ENCODE peak calls at places on chromosomes 2 and 18, in six cellular contexts. One of them, this sample, is unnamed.

GRCh38 chr18:48621240-48621639 is 82.4 kb downstream of the CTIF start:
- DNase-seq in myocyte: no peak
- DNase-seq in NCI-H2029: no peak
- DNase-seq in HT1080: peak; percentile 93
- DNase-seq in hepatocyte: peak; percentile 38
- DNase-seq in NCI-H446 treated with DMSO at 0.1 percent for 48 hours: no peak
- DNase-seq in this sample: peak; percentile 11

GRCh38 chr2:190781604-190782198 is 98.9 kb upstream of the GLS start:
- DNase-seq in hepatocyte: peak; percentile 78
- DNase-seq in myocyte: peak; percentile 66
- DNase-seq in NCI-H2029: peak; percentile 18
- DNase-seq in HT1080: peak; percentile 43
- DNase-seq in NCI-H446 treated with DMSO at 0.1 percent for 48 hours: peak; percentile 18
- DNase-seq in this sample: peak; percentile 72

GRCh38 chr2:186255823-186256222 is 230.2 kb upstream of the ZC3H15 start:
- DNase-seq in HT1080: no peak
- DNase-seq in myocyte: no peak
- DNase-seq in NCI-H446 treated with DMSO at 0.1 percent for 48 hours: no peak
- DNase-seq in NCI-H2029: no peak
- DNase-seq in hepatocyte: no peak
- DNase-seq in this sample: no peak

GRCh38 chr2:240196716-240197438 is 56.4 kb upstream of the OTOS start:
- DNase-seq in NCI-H2029: no peak
- DNase-seq in NCI-H446 treated with DMSO at 0.1 percent for 48 hours: no peak
- DNase-seq in hepatocyte: no peak
- DNase-seq in myocyte: peak; percentile 86
- DNase-seq in HT1080: no peak
- DNase-seq in this sample: no peak

GRCh38 chr2:4670331-4670730 is 967.0 kb downstream of the DCDC2C start:
- DNase-seq in HT1080: no peak
- DNase-seq in hepatocyte: no peak
- DNase-seq in NCI-H446 treated with DMSO at 0.1 percent for 48 hours: no peak
- DNase-seq in NCI-H2029: no peak
- DNase-seq in myocyte: no peak
- DNase-seq in this sample: no peak

GRCh38 chr2:26980971-26981370 is 10.5 kb downstream of the MAPRE3 start:
- DNase-seq in HT1080: no peak
- DNase-seq in hepatocyte: no peak
- DNase-seq in myocyte: no peak
- DNase-seq in NCI-H446 treated with DMSO at 0.1 percent for 48 hours: no peak
- DNase-seq in NCI-H2029: no peak
- DNase-seq in this sample: no peak

GRCh38 chr2:74020717-74021406 is 36.2 kb downstream of the TET3 start:
- DNase-seq in NCI-H446 treated with DMSO at 0.1 percent for 48 hours: peak; percentile 36
- DNase-seq in myocyte: no peak
- DNase-seq in HT1080: no peak
- DNase-seq in hepatocyte: no peak
- DNase-seq in NCI-H2029: no peak
- DNase-seq in this sample: no peak

GRCh38 chr2:100365434-100365833 is 43.1 kb upstream of the LONRF2 start:
- DNase-seq in myocyte: peak; percentile 38
- DNase-seq in NCI-H446 treated with DMSO at 0.1 percent for 48 hours: peak; percentile 43
- DNase-seq in NCI-H2029: peak; percentile 94
- DNase-seq in HT1080: peak; percentile 81
- DNase-seq in hepatocyte: peak; percentile 67
- DNase-seq in this sample: peak; percentile 87

GRCh38 chr18:59554796-59555195 is 142.4 kb downstream of the CCBE1 start:
- DNase-seq in NCI-H446 treated with DMSO at 0.1 percent for 48 hours: no peak
- DNase-seq in HT1080: no peak
- DNase-seq in NCI-H2029: no peak
- DNase-seq in myocyte: no peak
- DNase-seq in hepatocyte: no peak
- DNase-seq in this sample: peak; percentile 5

GRCh38 chr2:142306126-142306525 is 175.3 kb upstream of the LRP1B start:
- DNase-seq in NCI-H2029: no peak
- DNase-seq in hepatocyte: no peak
- DNase-seq in NCI-H446 treated with DMSO at 0.1 percent for 48 hours: no peak
- DNase-seq in HT1080: no peak
- DNase-seq in myocyte: no peak
- DNase-seq in this sample: peak; percentile 9

GRCh38 chr2:62426005-62426912 is 79.7 kb downstream of the TMEM17 start:
- DNase-seq in HT1080: no peak
- DNase-seq in hepatocyte: no peak
- DNase-seq in myocyte: peak; percentile 72
- DNase-seq in NCI-H2029: no peak
- DNase-seq in NCI-H446 treated with DMSO at 0.1 percent for 48 hours: no peak
- DNase-seq in this sample: no peak

GRCh38 chr2:224147174-224147573 is 108.1 kb upstream of the SERPINE2 start:
- DNase-seq in NCI-H446 treated with DMSO at 0.1 percent for 48 hours: no peak
- DNase-seq in NCI-H2029: no peak
- DNase-seq in HT1080: peak; percentile 34
- DNase-seq in myocyte: no peak
- DNase-seq in hepatocyte: peak; percentile 61
- DNase-seq in this sample: peak; percentile 71

GRCh38 chr2:175892046-175892445 is 110.0 kb downstream of the LNPK start:
- DNase-seq in myocyte: no peak
- DNase-seq in HT1080: no peak
- DNase-seq in NCI-H446 treated with DMSO at 0.1 percent for 48 hours: no peak
- DNase-seq in hepatocyte: no peak
- DNase-seq in NCI-H2029: no peak
- DNase-seq in this sample: no peak

GRCh38 chr18:77065221-77065981 is 67.2 kb downstream of the MBP start:
- DNase-seq in hepatocyte: peak; percentile 44
- DNase-seq in NCI-H446 treated with DMSO at 0.1 percent for 48 hours: no peak
- DNase-seq in NCI-H2029: no peak
- DNase-seq in HT1080: peak; percentile 89
- DNase-seq in myocyte: peak; percentile 76
- DNase-seq in this sample: peak; percentile 87

GRCh38 chr2:109348645-109349554 is 219.9 kb downstream of the SH3RF3 start:
- DNase-seq in NCI-H446 treated with DMSO at 0.1 percent for 48 hours: no peak
- DNase-seq in NCI-H2029: no peak
- DNase-seq in hepatocyte: no peak
- DNase-seq in HT1080: no peak
- DNase-seq in myocyte: no peak
- DNase-seq in this sample: no peak

GRCh38 chr2:125169022-125169763 is 1144.1 kb downstream of the CNTNAP5 start:
- DNase-seq in myocyte: no peak
- DNase-seq in NCI-H2029: no peak
- DNase-seq in hepatocyte: no peak
- DNase-seq in HT1080: peak; percentile 51
- DNase-seq in NCI-H446 treated with DMSO at 0.1 percent for 48 hours: no peak
- DNase-seq in this sample: no peak

GRCh38 chr2:9980520-9980919 is 29.0 kb downstream of the GRHL1 start:
- DNase-seq in HT1080: no peak
- DNase-seq in NCI-H2029: no peak
- DNase-seq in hepatocyte: no peak
- DNase-seq in NCI-H446 treated with DMSO at 0.1 percent for 48 hours: no peak
- DNase-seq in myocyte: no peak
- DNase-seq in this sample: no peak

This sample was measured in PC-3.